ENCODE peak calls at places on chromosomes 4 and X, in four cellular contexts. G is sciatic nerve, H is foreskin keratinocyte, T is dermis microvascular lymphatic vessel endothelial cell. I is an unnamed sample.

GRCh38 chrX:39704590-39704989 is 393.2 kb downstream of the BCOR start:
- DNase-seq in H (no peak), T (no peak), G (no peak), I (no peak)

GRCh38 chr4:41638806-41639205 is 100.8 kb downstream of the LIMCH1 start:
- DNase-seq in T (no peak), H (no peak), G (no peak), I (no peak)

GRCh38 chr4:9924750-9925149 is 96.5 kb downstream of the SLC2A9 start:
- DNase-seq in G (no peak), T (no peak), H (peak; percentile 97), I (peak; percentile 23)

GRCh38 chrX:131040781-131041180 is 17.4 kb upstream of the ARHGAP36 start:
- DNase-seq in H (no peak), T (no peak), G (no peak), I (no peak)

GRCh38 chr4:37324526-37324925 is 80.0 kb downstream of the NWD2 start:
- DNase-seq in H (no peak), G (no peak), T (no peak), I (no peak)

GRCh38 chr4:82213485-82214162 is 160.2 kb downstream of the HNRNPD start:
- DNase-seq in G (no peak), H (no peak), T (no peak), I (no peak)

GRCh38 chr4:3714642-3715001 is 51.6 kb upstream of the ADRA2C start:
- DNase-seq in G (no peak), H (no peak), T (no peak), I (no peak)

GRCh38 chr4:89755210-89755609 is 81.8 kb downstream of the SNCA start:
- DNase-seq in H (no peak), G (no peak), T (peak; percentile 17), I (no peak)

GRCh38 chr4:158139086-158139485 is 33.7 kb downstream of the GASK1B start:
- DNase-seq in G (no peak), H (peak; percentile 51), T (no peak), I (peak; percentile 6)

GRCh38 chr4:28073860-28074555 is 1213.4 kb downstream of the STIM2 start:
- DNase-seq in H (no peak), G (no peak), T (no peak), I (no peak)

GRCh38 chr4:47490550-47490949 is 5.5 kb downstream of the ATP10D start:
- DNase-seq in H (peak; percentile 40), T (peak; percentile 63), G (no peak), I (peak; percentile 43)

I was measured in HT1080.